ENCODE peak calls at places on chromosomes 3 and 15, in eight cellular contexts. One of them, this sample, is unnamed.

GRCh38 chr15:96166223-96167200 is 164.0 kb upstream of the NR2F2 start:
- DNase-seq in NCI-H1694 treated with DMSO at 0.1 percent for 48 hours: no peak
- DNase-seq in NAMALWA: no peak
- DNase-seq in RCC 7860: no peak
- DNase-seq in stimulated activated CD4-positive, alpha-beta T cell treated with anti-CD3 and anti-CD28 coated beads, Interleukin-15, amount 100 ng/mL, for 48 hours: no peak
- DNase-seq in ELR: no peak
- DNase-seq in Caco-2: no peak
- DNase-seq in NCI-H345: no peak
- DNase-seq in this sample: no peak

GRCh38 chr3:38960953-38961622 is 90.7 kb downstream of the SCN11A start:
- DNase-seq in NCI-H1694 treated with DMSO at 0.1 percent for 48 hours: no peak
- DNase-seq in NAMALWA: peak
- DNase-seq in RCC 7860: no peak
- DNase-seq in stimulated activated CD4-positive, alpha-beta T cell treated with anti-CD3 and anti-CD28 coated beads, Interleukin-15, amount 100 ng/mL, for 48 hours: peak
- DNase-seq in ELR: peak
- DNase-seq in Caco-2: peak
- DNase-seq in NCI-H345: peak
- DNase-seq in this sample: peak

GRCh38 chr15:38961886-38962285 is 397.3 kb upstream of the RASGRP1 start:
- DNase-seq in NCI-H1694 treated with DMSO at 0.1 percent for 48 hours: no peak
- DNase-seq in NAMALWA: no peak
- DNase-seq in RCC 7860: no peak
- DNase-seq in stimulated activated CD4-positive, alpha-beta T cell treated with anti-CD3 and anti-CD28 coated beads, Interleukin-15, amount 100 ng/mL, for 48 hours: no peak
- DNase-seq in ELR: no peak
- DNase-seq in Caco-2: no peak
- DNase-seq in NCI-H345: no peak
- DNase-seq in this sample: no peak

GRCh38 chr3:19256313-19256712 is 108.0 kb downstream of the KCNH8 start:
- DNase-seq in NCI-H1694 treated with DMSO at 0.1 percent for 48 hours: no peak
- DNase-seq in NAMALWA: no peak
- DNase-seq in RCC 7860: no peak
- DNase-seq in stimulated activated CD4-positive, alpha-beta T cell treated with anti-CD3 and anti-CD28 coated beads, Interleukin-15, amount 100 ng/mL, for 48 hours: no peak
- DNase-seq in ELR: no peak
- DNase-seq in Caco-2: no peak
- DNase-seq in NCI-H345: no peak
- DNase-seq in this sample: peak

GRCh38 chr15:30991301-30992072 is at the start of gene MTMR10:
- DNase-seq in NCI-H1694 treated with DMSO at 0.1 percent for 48 hours: no peak
- DNase-seq in NAMALWA: peak
- DNase-seq in RCC 7860: peak
- DNase-seq in stimulated activated CD4-positive, alpha-beta T cell treated with anti-CD3 and anti-CD28 coated beads, Interleukin-15, amount 100 ng/mL, for 48 hours: peak
- DNase-seq in ELR: peak
- DNase-seq in Caco-2: peak
- DNase-seq in NCI-H345: peak
- DNase-seq in this sample: peak

GRCh38 chr3:13647314-13648059 is 98.6 kb downstream of the FBLN2 start:
- DNase-seq in NCI-H1694 treated with DMSO at 0.1 percent for 48 hours: no peak
- DNase-seq in NAMALWA: peak
- DNase-seq in RCC 7860: no peak
- DNase-seq in stimulated activated CD4-positive, alpha-beta T cell treated with anti-CD3 and anti-CD28 coated beads, Interleukin-15, amount 100 ng/mL, for 48 hours: no peak
- DNase-seq in ELR: peak
- DNase-seq in Caco-2: no peak
- DNase-seq in NCI-H345: no peak
- DNase-seq in this sample: no peak

GRCh38 chr15:25987638-25988037 is 124.5 kb upstream of the ATP10A start:
- DNase-seq in NCI-H1694 treated with DMSO at 0.1 percent for 48 hours: no peak
- DNase-seq in NAMALWA: no peak
- DNase-seq in RCC 7860: no peak
- DNase-seq in stimulated activated CD4-positive, alpha-beta T cell treated with anti-CD3 and anti-CD28 coated beads, Interleukin-15, amount 100 ng/mL, for 48 hours: no peak
- DNase-seq in ELR: no peak
- DNase-seq in Caco-2: no peak
- DNase-seq in NCI-H345: no peak
- DNase-seq in this sample: no peak

GRCh38 chr3:161096771-161097367 is 8.3 kb downstream of the B3GALNT1 start:
- DNase-seq in NCI-H1694 treated with DMSO at 0.1 percent for 48 hours: peak
- DNase-seq in NAMALWA: peak
- DNase-seq in RCC 7860: no peak
- DNase-seq in stimulated activated CD4-positive, alpha-beta T cell treated with anti-CD3 and anti-CD28 coated beads, Interleukin-15, amount 100 ng/mL, for 48 hours: peak
- DNase-seq in ELR: peak
- DNase-seq in Caco-2: peak
- DNase-seq in NCI-H345: peak
- DNase-seq in this sample: peak

GRCh38 chr3:66476852-66477381 is 23.9 kb downstream of the LRIG1 start:
- DNase-seq in NCI-H1694 treated with DMSO at 0.1 percent for 48 hours: no peak
- DNase-seq in NAMALWA: no peak
- DNase-seq in RCC 7860: no peak
- DNase-seq in stimulated activated CD4-positive, alpha-beta T cell treated with anti-CD3 and anti-CD28 coated beads, Interleukin-15, amount 100 ng/mL, for 48 hours: no peak
- DNase-seq in ELR: no peak
- DNase-seq in Caco-2: no peak
- DNase-seq in NCI-H345: peak
- DNase-seq in this sample: no peak

GRCh38 chr3:56291953-56292352 is 176.3 kb downstream of the ERC2 start:
- DNase-seq in NCI-H1694 treated with DMSO at 0.1 percent for 48 hours: no peak
- DNase-seq in NAMALWA: no peak
- DNase-seq in RCC 7860: no peak
- DNase-seq in stimulated activated CD4-positive, alpha-beta T cell treated with anti-CD3 and anti-CD28 coated beads, Interleukin-15, amount 100 ng/mL, for 48 hours: no peak
- DNase-seq in ELR: peak
- DNase-seq in Caco-2: no peak
- DNase-seq in NCI-H345: no peak
- DNase-seq in this sample: no peak

GRCh38 chr15:91853501-91853967 is at the start of gene SLCO3A1:
- DNase-seq in NCI-H1694 treated with DMSO at 0.1 percent for 48 hours: peak
- DNase-seq in NAMALWA: peak
- DNase-seq in RCC 7860: peak
- DNase-seq in stimulated activated CD4-positive, alpha-beta T cell treated with anti-CD3 and anti-CD28 coated beads, Interleukin-15, amount 100 ng/mL, for 48 hours: peak
- DNase-seq in ELR: peak
- DNase-seq in Caco-2: no peak
- DNase-seq in NCI-H345: peak
- DNase-seq in this sample: peak

GRCh38 chr3:198071602-198072285 is 111.7 kb downstream of the LMLN start:
- DNase-seq in NCI-H1694 treated with DMSO at 0.1 percent for 48 hours: no peak
- DNase-seq in NAMALWA: peak
- DNase-seq in RCC 7860: peak
- DNase-seq in stimulated activated CD4-positive, alpha-beta T cell treated with anti-CD3 and anti-CD28 coated beads, Interleukin-15, amount 100 ng/mL, for 48 hours: peak
- DNase-seq in ELR: peak
- DNase-seq in Caco-2: no peak
- DNase-seq in NCI-H345: no peak
- DNase-seq in this sample: peak

GRCh38 chr3:4898454-4899313 is 80.6 kb upstream of the BHLHE40 start:
- DNase-seq in NCI-H1694 treated with DMSO at 0.1 percent for 48 hours: no peak
- DNase-seq in NAMALWA: no peak
- DNase-seq in RCC 7860: peak
- DNase-seq in stimulated activated CD4-positive, alpha-beta T cell treated with anti-CD3 and anti-CD28 coated beads, Interleukin-15, amount 100 ng/mL, for 48 hours: no peak
- DNase-seq in ELR: peak
- DNase-seq in Caco-2: no peak
- DNase-seq in NCI-H345: no peak
- DNase-seq in this sample: no peak

GRCh38 chr15:66617137-66618090 is 51.6 kb upstream of the LCTL start:
- DNase-seq in NCI-H1694 treated with DMSO at 0.1 percent for 48 hours: peak
- DNase-seq in NAMALWA: no peak
- DNase-seq in RCC 7860: peak
- DNase-seq in stimulated activated CD4-positive, alpha-beta T cell treated with anti-CD3 and anti-CD28 coated beads, Interleukin-15, amount 100 ng/mL, for 48 hours: no peak
- DNase-seq in ELR: peak
- DNase-seq in Caco-2: no peak
- DNase-seq in NCI-H345: no peak
- DNase-seq in this sample: peak

GRCh38 chr3:102536479-102536878 is 101.7 kb downstream of the ZPLD1 start:
- DNase-seq in NCI-H1694 treated with DMSO at 0.1 percent for 48 hours: peak
- DNase-seq in NAMALWA: peak
- DNase-seq in RCC 7860: peak
- DNase-seq in stimulated activated CD4-positive, alpha-beta T cell treated with anti-CD3 and anti-CD28 coated beads, Interleukin-15, amount 100 ng/mL, for 48 hours: no peak
- DNase-seq in ELR: peak
- DNase-seq in Caco-2: no peak
- DNase-seq in NCI-H345: peak
- DNase-seq in this sample: no peak

GRCh38 chr3:36918050-36918449 is 26.8 kb downstream of the TRANK1 start:
- DNase-seq in NCI-H1694 treated with DMSO at 0.1 percent for 48 hours: no peak
- DNase-seq in NAMALWA: peak
- DNase-seq in RCC 7860: no peak
- DNase-seq in stimulated activated CD4-positive, alpha-beta T cell treated with anti-CD3 and anti-CD28 coated beads, Interleukin-15, amount 100 ng/mL, for 48 hours: no peak
- DNase-seq in ELR: no peak
- DNase-seq in Caco-2: no peak
- DNase-seq in NCI-H345: no peak
- DNase-seq in this sample: no peak

GRCh38 chr15:67968564-67969440 is 85.3 kb upstream of the PIAS1 start:
- DNase-seq in NCI-H1694 treated with DMSO at 0.1 percent for 48 hours: peak
- DNase-seq in NAMALWA: no peak
- DNase-seq in RCC 7860: no peak
- DNase-seq in stimulated activated CD4-positive, alpha-beta T cell treated with anti-CD3 and anti-CD28 coated beads, Interleukin-15, amount 100 ng/mL, for 48 hours: no peak
- DNase-seq in ELR: no peak
- DNase-seq in Caco-2: no peak
- DNase-seq in NCI-H345: no peak
- DNase-seq in this sample: no peak

GRCh38 chr15:35206060-35206675 is 121.1 kb upstream of the NANOGP8 start:
- DNase-seq in NCI-H1694 treated with DMSO at 0.1 percent for 48 hours: no peak
- DNase-seq in NAMALWA: peak
- DNase-seq in RCC 7860: peak
- DNase-seq in stimulated activated CD4-positive, alpha-beta T cell treated with anti-CD3 and anti-CD28 coated beads, Interleukin-15, amount 100 ng/mL, for 48 hours: no peak
- DNase-seq in ELR: peak
- DNase-seq in Caco-2: no peak
- DNase-seq in NCI-H345: no peak
- DNase-seq in this sample: no peak

GRCh38 chr3:128859573-128860154 is 19.8 kb upstream of the ACAD9 start:
- DNase-seq in NCI-H1694 treated with DMSO at 0.1 percent for 48 hours: no peak
- DNase-seq in NAMALWA: no peak
- DNase-seq in RCC 7860: no peak
- DNase-seq in stimulated activated CD4-positive, alpha-beta T cell treated with anti-CD3 and anti-CD28 coated beads, Interleukin-15, amount 100 ng/mL, for 48 hours: no peak
- DNase-seq in ELR: no peak
- DNase-seq in Caco-2: no peak
- DNase-seq in NCI-H345: no peak
- DNase-seq in this sample: peak

GRCh38 chr3:157088506-157089454 is 71.2 kb downstream of the CCNL1 start:
- DNase-seq in NCI-H1694 treated with DMSO at 0.1 percent for 48 hours: no peak
- DNase-seq in NAMALWA: peak
- DNase-seq in RCC 7860: peak
- DNase-seq in stimulated activated CD4-positive, alpha-beta T cell treated with anti-CD3 and anti-CD28 coated beads, Interleukin-15, amount 100 ng/mL, for 48 hours: peak
- DNase-seq in ELR: peak
- DNase-seq in Caco-2: peak
- DNase-seq in NCI-H345: no peak
- DNase-seq in this sample: peak

GRCh38 chr15:101184830-101185229 is 67.0 kb downstream of the CHSY1 start:
- DNase-seq in NCI-H1694 treated with DMSO at 0.1 percent for 48 hours: no peak
- DNase-seq in NAMALWA: no peak
- DNase-seq in RCC 7860: no peak
- DNase-seq in stimulated activated CD4-positive, alpha-beta T cell treated with anti-CD3 and anti-CD28 coated beads, Interleukin-15, amount 100 ng/mL, for 48 hours: no peak
- DNase-seq in ELR: no peak
- DNase-seq in Caco-2: no peak
- DNase-seq in NCI-H345: no peak
- DNase-seq in this sample: no peak

GRCh38 chr15:87572381-87572780 is 684.2 kb downstream of the NTRK3 start:
- DNase-seq in NCI-H1694 treated with DMSO at 0.1 percent for 48 hours: no peak
- DNase-seq in NAMALWA: no peak
- DNase-seq in RCC 7860: no peak
- DNase-seq in stimulated activated CD4-positive, alpha-beta T cell treated with anti-CD3 and anti-CD28 coated beads, Interleukin-15, amount 100 ng/mL, for 48 hours: no peak
- DNase-seq in ELR: no peak
- DNase-seq in Caco-2: peak
- DNase-seq in NCI-H345: no peak
- DNase-seq in this sample: no peak

GRCh38 chr15:36589971-36590370 is 10.5 kb downstream of the CDIN1 start:
- DNase-seq in NCI-H1694 treated with DMSO at 0.1 percent for 48 hours: no peak
- DNase-seq in NAMALWA: no peak
- DNase-seq in RCC 7860: no peak
- DNase-seq in stimulated activated CD4-positive, alpha-beta T cell treated with anti-CD3 and anti-CD28 coated beads, Interleukin-15, amount 100 ng/mL, for 48 hours: no peak
- DNase-seq in ELR: peak
- DNase-seq in Caco-2: no peak
- DNase-seq in NCI-H345: no peak
- DNase-seq in this sample: no peak

GRCh38 chr3:63473641-63474166 is 178.8 kb upstream of the SNTN start:
- DNase-seq in NCI-H1694 treated with DMSO at 0.1 percent for 48 hours: no peak
- DNase-seq in NAMALWA: no peak
- DNase-seq in RCC 7860: no peak
- DNase-seq in stimulated activated CD4-positive, alpha-beta T cell treated with anti-CD3 and anti-CD28 coated beads, Interleukin-15, amount 100 ng/mL, for 48 hours: no peak
- DNase-seq in ELR: no peak
- DNase-seq in Caco-2: no peak
- DNase-seq in NCI-H345: no peak
- DNase-seq in this sample: no peak

GRCh38 chr15:77737238-77738037 is 104.7 kb upstream of the LINGO1 start:
- DNase-seq in NCI-H1694 treated with DMSO at 0.1 percent for 48 hours: no peak
- DNase-seq in NAMALWA: no peak
- DNase-seq in RCC 7860: no peak
- DNase-seq in stimulated activated CD4-positive, alpha-beta T cell treated with anti-CD3 and anti-CD28 coated beads, Interleukin-15, amount 100 ng/mL, for 48 hours: no peak
- DNase-seq in ELR: no peak
- DNase-seq in Caco-2: no peak
- DNase-seq in NCI-H345: peak
- DNase-seq in this sample: no peak

GRCh38 chr3:48088056-48088748 is 72.0 kb upstream of the MAP4 start:
- DNase-seq in NCI-H1694 treated with DMSO at 0.1 percent for 48 hours: no peak
- DNase-seq in NAMALWA: no peak
- DNase-seq in RCC 7860: no peak
- DNase-seq in stimulated activated CD4-positive, alpha-beta T cell treated with anti-CD3 and anti-CD28 coated beads, Interleukin-15, amount 100 ng/mL, for 48 hours: peak
- DNase-seq in ELR: peak
- DNase-seq in Caco-2: peak
- DNase-seq in NCI-H345: no peak
- DNase-seq in this sample: no peak

GRCh38 chr3:97712919-97713318 is 51.6 kb upstream of the ARL6 start:
- DNase-seq in NCI-H1694 treated with DMSO at 0.1 percent for 48 hours: no peak
- DNase-seq in NAMALWA: no peak
- DNase-seq in RCC 7860: no peak
- DNase-seq in stimulated activated CD4-positive, alpha-beta T cell treated with anti-CD3 and anti-CD28 coated beads, Interleukin-15, amount 100 ng/mL, for 48 hours: no peak
- DNase-seq in ELR: no peak
- DNase-seq in Caco-2: no peak
- DNase-seq in NCI-H345: no peak
- DNase-seq in this sample: no peak

GRCh38 chr15:94125131-94125530 is 106.2 kb upstream of the MCTP2 start:
- DNase-seq in NCI-H1694 treated with DMSO at 0.1 percent for 48 hours: no peak
- DNase-seq in NAMALWA: no peak
- DNase-seq in RCC 7860: no peak
- DNase-seq in stimulated activated CD4-positive, alpha-beta T cell treated with anti-CD3 and anti-CD28 coated beads, Interleukin-15, amount 100 ng/mL, for 48 hours: no peak
- DNase-seq in ELR: no peak
- DNase-seq in Caco-2: no peak
- DNase-seq in NCI-H345: no peak
- DNase-seq in this sample: no peak

GRCh38 chr15:39142500-39142899 is 438.4 kb upstream of the THBS1 start:
- DNase-seq in NCI-H1694 treated with DMSO at 0.1 percent for 48 hours: no peak
- DNase-seq in NAMALWA: no peak
- DNase-seq in RCC 7860: no peak
- DNase-seq in stimulated activated CD4-positive, alpha-beta T cell treated with anti-CD3 and anti-CD28 coated beads, Interleukin-15, amount 100 ng/mL, for 48 hours: no peak
- DNase-seq in ELR: no peak
- DNase-seq in Caco-2: no peak
- DNase-seq in NCI-H345: no peak
- DNase-seq in this sample: no peak

GRCh38 chr15:71440479-71441071 is 325.3 kb downstream of the THSD4 start:
- DNase-seq in NCI-H1694 treated with DMSO at 0.1 percent for 48 hours: peak
- DNase-seq in NAMALWA: peak
- DNase-seq in RCC 7860: peak
- DNase-seq in stimulated activated CD4-positive, alpha-beta T cell treated with anti-CD3 and anti-CD28 coated beads, Interleukin-15, amount 100 ng/mL, for 48 hours: no peak
- DNase-seq in ELR: peak
- DNase-seq in Caco-2: no peak
- DNase-seq in NCI-H345: peak
- DNase-seq in this sample: no peak

GRCh38 chr3:9552252-9552999 is 1.2 kb downstream of the LHFPL4 start:
- DNase-seq in NCI-H1694 treated with DMSO at 0.1 percent for 48 hours: no peak
- DNase-seq in NAMALWA: no peak
- DNase-seq in RCC 7860: no peak
- DNase-seq in stimulated activated CD4-positive, alpha-beta T cell treated with anti-CD3 and anti-CD28 coated beads, Interleukin-15, amount 100 ng/mL, for 48 hours: peak
- DNase-seq in ELR: peak
- DNase-seq in Caco-2: peak
- DNase-seq in NCI-H345: no peak
- DNase-seq in this sample: peak

GRCh38 chr3:169323580-169324453 is 339.7 kb downstream of the MECOM start:
- DNase-seq in NCI-H1694 treated with DMSO at 0.1 percent for 48 hours: no peak
- DNase-seq in NAMALWA: no peak
- DNase-seq in RCC 7860: no peak
- DNase-seq in stimulated activated CD4-positive, alpha-beta T cell treated with anti-CD3 and anti-CD28 coated beads, Interleukin-15, amount 100 ng/mL, for 48 hours: no peak
- DNase-seq in ELR: no peak
- DNase-seq in Caco-2: no peak
- DNase-seq in NCI-H345: no peak
- DNase-seq in this sample: no peak

GRCh38 chr15:69424748-69425413 is 10.7 kb downstream of the KIF23 start:
- DNase-seq in NCI-H1694 treated with DMSO at 0.1 percent for 48 hours: no peak
- DNase-seq in NAMALWA: no peak
- DNase-seq in RCC 7860: no peak
- DNase-seq in stimulated activated CD4-positive, alpha-beta T cell treated with anti-CD3 and anti-CD28 coated beads, Interleukin-15, amount 100 ng/mL, for 48 hours: no peak
- DNase-seq in ELR: no peak
- DNase-seq in Caco-2: no peak
- DNase-seq in NCI-H345: no peak
- DNase-seq in this sample: no peak

GRCh38 chr3:105466495-105467080 is 99.9 kb downstream of the ALCAM start:
- DNase-seq in NCI-H1694 treated with DMSO at 0.1 percent for 48 hours: no peak
- DNase-seq in NAMALWA: no peak
- DNase-seq in RCC 7860: no peak
- DNase-seq in stimulated activated CD4-positive, alpha-beta T cell treated with anti-CD3 and anti-CD28 coated beads, Interleukin-15, amount 100 ng/mL, for 48 hours: no peak
- DNase-seq in ELR: no peak
- DNase-seq in Caco-2: no peak
- DNase-seq in NCI-H345: no peak
- DNase-seq in this sample: no peak